ENCODE peak calls at places on chromosomes 2 and 18, in six cellular contexts. E is mesothelial cell of epicardium; K is epithelial cell of esophagus; Y is EH; N is activated naive CD4-positive, alpha-beta T cell; S is ureter. Z is an unnamed sample.

GRCh38 chr2:29531626-29532025 is 389.8 kb downstream of the ALK start:
- DNase-seq in S (no peak), K (no peak), N (no peak), E (no peak), Y (no peak), Z (no peak)

GRCh38 chr2:1305357-1305756 is 107.9 kb upstream of the TPO start:
- DNase-seq in S (no peak), N (no peak), K (no peak), E (no peak), Y (no peak), Z (no peak)

GRCh38 chr18:46916551-46917107 is 678 bp downstream of the PIAS2 start:
- DNase-seq in E (peak; percentile 25), N (peak; percentile 38), S (no peak), Y (peak; percentile 37), K (peak; percentile 40), Z (no peak)

GRCh38 chr2:85053802-85054201 is 79.4 kb upstream of the TCF7L1 start:
- DNase-seq in S (no peak), N (no peak), K (peak; percentile 90), E (no peak), Y (peak; percentile 63), Z (peak; percentile 62)

GRCh38 chr2:30185175-30185574 is 38.4 kb downstream of the YPEL5 start:
- DNase-seq in K (peak; percentile 77), N (no peak), E (no peak), S (no peak), Y (no peak), Z (no peak)

GRCh38 chr2:5673148-5673860 is 18.9 kb upstream of the SOX11 start:
- DNase-seq in S (no peak), K (no peak), Y (no peak), E (no peak), N (no peak), Z (no peak)

GRCh38 chr18:37166491-37166890 is 337.6 kb downstream of the KIAA1328 start:
- DNase-seq in S (no peak), Y (no peak), N (no peak), E (no peak), K (peak; percentile 16), Z (no peak)

GRCh38 chr18:72847771-72848170 is 20.0 kb downstream of the NETO1 start:
- DNase-seq in N (no peak), E (no peak), S (no peak), K (no peak), Y (no peak), Z (no peak)

GRCh38 chr2:153939124-153939796 is 67.5 kb downstream of the GALNT13 start:
- DNase-seq in S (no peak), N (no peak), K (no peak), Y (no peak), E (no peak), Z (no peak)

GRCh38 chr2:170498559-170498958 is 216.6 kb upstream of the SP5 start:
- DNase-seq in E (no peak), S (no peak), Y (no peak), N (no peak), K (no peak), Z (no peak)

GRCh38 chr2:75342504-75343175 is 143.3 kb upstream of the TACR1 start:
- DNase-seq in N (no peak), S (no peak), K (no peak), E (no peak), Y (no peak), Z (no peak)

GRCh38 chr2:30359644-30360167 is 87.3 kb upstream of the LCLAT1 start:
- DNase-seq in Y (peak; percentile 50), E (no peak), N (no peak), S (peak; percentile 65), K (no peak), Z (no peak)

GRCh38 chr2:235808366-235808765 is 314.5 kb downstream of the AGAP1 start:
- DNase-seq in Y (no peak), S (no peak), E (no peak), N (no peak), K (no peak), Z (no peak)

GRCh38 chr2:222299926-222300724 is 1.3 kb upstream of the PAX3 start:
- DNase-seq in Y (no peak), E (no peak), N (no peak), S (no peak), K (no peak), Z (no peak)

GRCh38 chr2:143575340-143575739 is 446.1 kb downstream of the ARHGAP15 start:
- DNase-seq in N (no peak), Y (peak; percentile 25), S (no peak), K (peak; percentile 35), E (no peak), Z (no peak)

GRCh38 chr2:106956416-106956815 is 70.4 kb upstream of the ST6GAL2 start:
- DNase-seq in Y (peak; percentile 49), K (no peak), N (no peak), E (no peak), S (no peak), Z (no peak)

GRCh38 chr18:13513481-13513880 is 212.9 kb downstream of the FAM210A start:
- DNase-seq in S (no peak), N (no peak), Y (no peak), K (no peak), E (no peak), Z (no peak)

GRCh38 chr2:19749507-19749836 is 152.3 kb downstream of the TTC32 start:
- DNase-seq in N (no peak), E (no peak), S (no peak), K (no peak), Y (no peak), Z (no peak)

GRCh38 chr18:58177886-58178470 is 134.0 kb downstream of the NEDD4L start:
- DNase-seq in Y (no peak), K (no peak), E (no peak), S (peak; percentile 14), N (no peak), Z (no peak)

GRCh38 chr2:110768591-110768990 is 36.2 kb downstream of the ACOXL start:
- DNase-seq in Y (no peak), K (no peak), E (no peak), N (no peak), S (no peak), Z (no peak)

GRCh38 chr2:43402452-43402937 is 176.1 kb upstream of the ZFP36L2 start:
- DNase-seq in K (peak; percentile 66), S (no peak), N (no peak), Y (no peak), E (no peak), Z (no peak)

GRCh38 chr2:181363164-181363563 is 94.0 kb upstream of the ITGA4 start:
- DNase-seq in Y (no peak), S (no peak), K (no peak), E (no peak), N (no peak), Z (no peak)

GRCh38 chr2:24115057-24115456 is 8.1 kb downstream of the PFN4 start:
- DNase-seq in Y (peak; percentile 30), N (no peak), K (peak; percentile 30), E (no peak), S (no peak), Z (no peak)

GRCh38 chr18:24086082-24086481 is 52.8 kb upstream of the CABYR start:
- DNase-seq in E (no peak), N (no peak), K (peak; percentile 30), Y (no peak), S (no peak), Z (no peak)

GRCh38 chr2:128370468-128371247 is 52.0 kb upstream of the HS6ST1 start:
- DNase-seq in S (no peak), Y (peak; percentile 49), E (no peak), N (no peak), K (peak; percentile 61), Z (no peak)

GRCh38 chr18:61531891-61532290 is 198.7 kb downstream of the CDH20 start:
- DNase-seq in S (no peak), N (no peak), E (no peak), K (no peak), Y (no peak), Z (no peak)

GRCh38 chr18:75538727-75539126 is 111.2 kb upstream of the SMIM21 start:
- DNase-seq in N (no peak), K (no peak), S (no peak), Y (peak; percentile 81), E (no peak), Z (no peak)

GRCh38 chr18:26654173-26655009 is 106.0 kb upstream of the KCTD1 start:
- DNase-seq in E (no peak), S (no peak), Y (no peak), N (no peak), K (no peak), Z (no peak)

GRCh38 chr2:114534728-114535084 is 92.3 kb downstream of the DPP10 start:
- DNase-seq in Y (no peak), K (no peak), E (no peak), N (no peak), S (no peak), Z (no peak)

GRCh38 chr2:189222440-189222839 is 42.9 kb upstream of the COL5A2 start:
- DNase-seq in S (no peak), N (no peak), K (peak; percentile 10), E (no peak), Y (peak; percentile 52), Z (no peak)

GRCh38 chr2:155035246-155035645 is 336.8 kb downstream of the KCNJ3 start:
- DNase-seq in Y (no peak), N (no peak), K (no peak), S (no peak), E (no peak), Z (no peak)